ENCODE peak calls at places on chromosome 18, in nine cellular contexts. F, V, T, R, N, J, U, I and Q are unnamed samples.

GRCh38 chr18:75238786-75239185 is 28.2 kb downstream of the TSHZ1 start:
- DNase-seq in F (no peak), V (no peak), T (no peak), R (no peak), N (no peak), J (no peak), U (no peak), I (no peak), Q (no peak)

GRCh38 chr18:23032030-23032582 is 99.0 kb downstream of the RBBP8 start:
- DNase-seq in F (no peak), V (no peak), T (no peak), R (no peak), N (no peak), J (no peak), U (no peak), I (no peak), Q (no peak)

GRCh38 chr18:3605562-3606443 is 155.8 kb downstream of the TGIF1 start:
- DNase-seq in F (peak; percentile 19), V (no peak), T (no peak), R (no peak), N (no peak), J (no peak), U (no peak), I (no peak), Q (no peak)

GRCh38 chr18:2547477-2548087 is 23.7 kb downstream of the METTL4 start:
- DNase-seq in F (peak; percentile 65), V (no peak), T (no peak), R (no peak), N (no peak), J (no peak), U (no peak), I (no peak), Q (no peak)

GRCh38 chr18:41395695-41396094 is 559.3 kb upstream of the PIK3C3 start:
- DNase-seq in F (no peak), V (no peak), T (no peak), R (no peak), N (no peak), J (no peak), U (no peak), I (no peak), Q (no peak)

GRCh38 chr18:54830260-54830659 is 2.0 kb downstream of the RAB27B start:
- DNase-seq in F (no peak), V (no peak), T (no peak), R (no peak), N (no peak), J (no peak), U (no peak), I (no peak), Q (no peak)

GRCh38 chr18:12088731-12089375 is 4.8 kb upstream of the ANKRD62 start:
- DNase-seq in F (no peak), V (peak; percentile 25), T (no peak), R (no peak), N (no peak), J (no peak), U (no peak), I (no peak), Q (no peak)

GRCh38 chr18:11251891-11252270 is 102.5 kb upstream of the PIEZO2 start:
- DNase-seq in F (no peak), V (no peak), T (no peak), R (no peak), N (no peak), J (no peak), U (no peak), I (no peak), Q (no peak)

GRCh38 chr18:3748081-3748480 is 298.1 kb downstream of the TGIF1 start:
- DNase-seq in F (no peak), V (no peak), T (no peak), R (no peak), N (no peak), J (no peak), U (no peak), I (no peak), Q (no peak)

GRCh38 chr18:76428396-76429261 is 66.4 kb downstream of the ZNF516 start:
- DNase-seq in F (no peak), V (no peak), T (no peak), R (no peak), N (no peak), J (no peak), U (no peak), I (no peak), Q (no peak)

DNA sequence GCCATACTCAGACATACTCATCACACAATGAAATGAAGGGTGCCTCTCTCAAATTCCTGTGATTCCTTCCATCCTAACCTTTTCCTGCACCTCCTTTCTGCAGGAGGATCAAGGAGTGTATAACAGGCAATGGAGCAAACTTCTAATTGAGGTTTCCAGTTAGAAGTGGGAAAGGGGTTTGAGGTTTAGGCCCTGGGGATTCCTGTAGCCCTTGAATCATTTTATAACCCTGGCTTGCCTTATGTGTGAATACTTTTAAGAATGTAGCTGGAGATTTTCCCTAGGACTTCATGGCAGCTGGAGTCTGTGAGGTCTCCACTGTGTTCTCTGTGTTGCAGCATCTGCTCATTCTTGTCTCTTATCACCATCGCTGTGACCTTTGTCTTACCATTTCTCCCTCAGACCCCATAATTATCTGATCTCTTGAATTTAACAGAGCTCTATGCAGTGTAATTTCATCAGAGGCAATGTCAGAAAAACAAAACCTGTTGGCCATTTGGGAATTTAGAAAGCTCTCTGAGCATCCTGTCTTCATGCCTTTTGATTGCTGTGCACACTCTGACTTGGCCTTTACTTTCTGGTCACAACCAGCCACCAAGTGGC is 370.1 kb upstream of the SLC14A2 start:
- DNase-seq in F (no peak), V (no peak), T (peak; percentile 33), R (no peak), N (no peak), J (no peak), U (no peak), I (no peak), Q (no peak)
- H3K27ac ChIP-seq in F (no peak overlapping the region), V (no peak overlapping the region), T (peak overlapping the region; percentile 20), R (no peak overlapping the region), N (no peak overlapping the region), J (no peak overlapping the region), U (no peak overlapping the region), I (no peak overlapping the region), Q (no peak overlapping the region)

GRCh38 chr18:80246656-80247402 is 485 bp downstream of the PARD6G start:
- DNase-seq in F (peak; percentile 72), V (peak; percentile 30), T (peak; percentile 26), R (peak; percentile 53), N (no peak), J (no peak), U (no peak), I (no peak), Q (no peak)
- H3K27ac ChIP-seq in F (no peak overlapping the region), V (no peak overlapping the region), T (peak overlapping the region; percentile 35), R (peak overlapping the region; percentile 89), N (no peak overlapping the region), J (no peak overlapping the region), U (no peak overlapping the region), I (no peak overlapping the region), Q (peak overlapping the region; percentile 88)

GRCh38 chr18:50878345-50879301 is at the start of gene ME2:
- DNase-seq in F (peak; percentile 95), V (peak; percentile 91), T (peak; percentile 84), R (peak; percentile 97), N (peak; percentile 95), J (peak; percentile 95), U (peak; percentile 86), I (peak; percentile 91), Q (peak; percentile 92)
- H3K27ac ChIP-seq in F (peak within 1 kb of the TSS; percentile 84), V (peak within 1 kb of the TSS; percentile 90), T (peak within 1 kb of the TSS; percentile 70), R (peak within 1 kb of the TSS; percentile 87), N (peak within 1 kb of the TSS; percentile 91), J (peak within 1 kb of the TSS; percentile 92), U (peak within 1 kb of the TSS; percentile 85), I (peak within 1 kb of the TSS; percentile 89), Q (peak within 1 kb of the TSS; percentile 98)

DNA sequence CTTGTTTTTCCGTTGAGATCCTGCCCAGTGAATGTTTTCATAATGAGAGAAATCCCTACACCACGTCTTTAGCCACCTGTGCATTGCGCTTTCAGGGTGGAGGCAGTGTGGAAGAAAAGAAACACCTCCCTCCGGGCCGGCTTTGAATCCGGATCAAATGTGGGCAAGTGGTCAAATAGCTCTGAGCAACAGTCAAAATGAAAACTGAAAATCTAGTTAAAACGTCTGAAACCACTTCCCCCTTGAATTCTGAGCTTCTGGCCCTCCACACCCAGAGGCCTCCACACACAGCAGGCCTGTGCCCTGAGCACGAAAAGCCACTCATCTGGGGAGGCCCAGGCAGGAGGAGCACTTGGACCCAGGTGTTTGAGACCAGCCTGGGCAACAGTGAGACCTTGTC is 263.6 kb upstream of the SALL3 start:
- DNase-seq in F (no peak), V (no peak), T (no peak), R (no peak), N (peak; percentile 23), J (no peak), U (no peak), I (no peak), Q (no peak)
- H3K27ac ChIP-seq in F (no peak overlapping the region), V (no peak overlapping the region), T (no peak overlapping the region), R (no peak overlapping the region), N (no peak overlapping the region), J (no peak overlapping the region), U (no peak overlapping the region), I (no peak overlapping the region), Q (no peak overlapping the region)

GRCh38 chr18:63889641-63890040 is 2.1 kb downstream of the SERPINB2 start:
- DNase-seq in F (no peak), V (no peak), T (no peak), R (no peak), N (no peak), J (no peak), U (no peak), I (no peak), Q (no peak)

GRCh38 chr18:63887424-63887823 is at the start of gene SERPINB2:
- DNase-seq in F (no peak), V (no peak), T (no peak), R (no peak), N (no peak), J (no peak), U (no peak), I (no peak), Q (no peak)

GRCh38 chr18:63890950-63891304 is 3.4 kb downstream of the SERPINB2 start:
- DNase-seq in F (no peak), V (no peak), T (no peak), R (no peak), N (no peak), J (no peak), U (no peak), I (no peak), Q (no peak)

GRCh38 chr18:63890226-63890949 is 2.9 kb downstream of the SERPINB2 start:
- DNase-seq in F (no peak), V (no peak), T (no peak), R (no peak), N (no peak), J (no peak), U (no peak), I (no peak), Q (no peak)

GRCh38 chr18:63888473-63889190 is 1.1 kb downstream of the SERPINB2 start:
- DNase-seq in F (no peak), V (no peak), T (no peak), R (no peak), N (no peak), J (no peak), U (no peak), I (no peak), Q (no peak)
- H3K27ac ChIP-seq in F (no peak overlapping the region), V (no peak overlapping the region), T (no peak overlapping the region), R (no peak overlapping the region), N (no peak overlapping the region), J (no peak overlapping the region), U (no peak overlapping the region), I (no peak overlapping the region), Q (no peak overlapping the region)